ENCODE peak calls at places on chromosomes 13 and 19, in four cellular contexts. F is K562, H is RPMI7951, C is heart right ventricle. I is an unnamed sample.
A peak's percentile ranks its signal among the peaks of the same experiment; 100 is the strongest.

GRCh38 chr19:19039901-19040300 is 6.5 kb downstream of the ARMC6 start:
- DNase-seq in F (no peak), C (no peak), H (no peak), I (no peak)

GRCh38 chr13:61128850-61129645 is 286.6 kb downstream of the PCDH20 start:
- DNase-seq in F (no peak), H (peak; percentile 12), C (no peak), I (no peak)

GRCh38 chr13:113114511-113115362 is 7.9 kb upstream of the F10 start:
- DNase-seq in H (no peak), C (no peak), F (no peak), I (no peak)

GRCh38 chr13:111412251-111412650 is 91.8 kb downstream of the TEX29 start:
- DNase-seq in F (no peak), C (no peak), H (no peak), I (no peak)

GRCh38 chr13:34044660-34045080 is 226.7 kb downstream of the RFC3 start:
- DNase-seq in F (no peak), H (peak; percentile 94), C (no peak), I (no peak)

GRCh38 chr13:22271963-22272362 is 601.1 kb downstream of the FGF9 start:
- DNase-seq in H (no peak), F (no peak), C (no peak), I (no peak)

GRCh38 chr13:27362064-27362751 is 62.2 kb upstream of the GTF3A start:
- DNase-seq in C (peak; percentile 82), F (peak; percentile 82), H (peak; percentile 64), I (peak; percentile 90)

GRCh38 chr13:106493569-106493968 is 41.9 kb downstream of the EFNB2 start:
- DNase-seq in C (no peak), H (no peak), F (no peak), I (no peak)

GRCh38 chr19:46896076-46896794 is 35.4 kb downstream of the ARHGAP35 start:
- DNase-seq in H (no peak), F (no peak), C (no peak), I (no peak)

GRCh38 chr19:46221981-46222610 is 7.4 kb upstream of the IGFL1 start:
- DNase-seq in H (peak; percentile 83), F (no peak), C (peak; percentile 60), I (no peak)

GRCh38 chr19:38425810-38426466 is at the start of gene RASGRP4:
- DNase-seq in F (peak; percentile 76), C (peak; percentile 16), H (no peak), I (no peak)

GRCh38 chr19:9309974-9310446 is 372 bp upstream of the ZNF699 start:
- DNase-seq in C (peak; percentile 95), H (peak; percentile 89), F (peak; percentile 92), I (peak; percentile 95)

GRCh38 chr19:9912551-9913236 is 23.6 kb downstream of the OLFM2 start:
- DNase-seq in F (no peak), H (no peak), C (no peak), I (no peak)

GRCh38 chr19:34096020-34096915 is 76.0 kb upstream of the LSM14A start:
- DNase-seq in F (peak; percentile 44), H (peak; percentile 61), C (peak; percentile 16), I (no peak)

GRCh38 chr13:110536006-110536693 is 25.4 kb downstream of the RAB20 start:
- DNase-seq in C (peak; percentile 45), H (no peak), F (no peak), I (no peak)

GRCh38 chr19:55080915-55081772 is 5.5 kb downstream of the EPS8L1 start:
- DNase-seq in C (peak; percentile 73), F (peak; percentile 94), H (peak; percentile 79), I (no peak)

GRCh38 chr13:44989941-44990340 is 603 bp downstream of the GPALPP1 start:
- DNase-seq in C (no peak), F (no peak), H (no peak), I (no peak)